ENCODE peak calls at places on chromosomes 3 and 15, in six cellular contexts. L is spleen, N is SK-N-SH, O is sigmoid colon, S is stomach, P is transverse colon. I is an unnamed sample.

GRCh38 chr15:95470997-95471692 is 859.4 kb upstream of the NR2F2 start:
- DNase-seq in L (no peak), N (no peak), O (no peak), S (no peak), P (no peak), I (no peak)

GRCh38 chr3:183577336-183577735 is 21.8 kb upstream of the KLHL6 start:
- DNase-seq in L (no peak), N (no peak), O (no peak), S (no peak), P (no peak), I (no peak)

GRCh38 chr15:33844597-33844996 is 123.7 kb upstream of the CHRM5 start:
- DNase-seq in L (no peak), N (no peak), O (no peak), S (no peak), P (no peak), I (no peak)

GRCh38 chr3:12935023-12935860 is 93.9 kb upstream of the RPL32 start:
- DNase-seq in L (no peak), N (no peak), O (no peak), S (no peak), P (no peak), I (no peak)

GRCh38 chr15:63238796-63239195 is 38.6 kb upstream of the APH1B start:
- DNase-seq in L (no peak), N (no peak), O (no peak), S (no peak), P (no peak), I (no peak)

GRCh38 chr3:94184781-94185180 is 121.9 kb downstream of the NSUN3 start:
- DNase-seq in L (no peak), N (no peak), O (no peak), S (no peak), P (no peak), I (no peak)

GRCh38 chr3:63762180-63762579 is 56.9 kb upstream of the C3orf49 start:
- DNase-seq in L (no peak), N (no peak), O (no peak), S (no peak), P (no peak), I (no peak)

GRCh38 chr15:95365615-95366107 is 964.8 kb upstream of the NR2F2 start:
- DNase-seq in L (no peak), N (no peak), O (no peak), S (no peak), P (no peak), I (no peak)

GRCh38 chr15:70062321-70062956 is 35.3 kb downstream of the TLE3 start:
- DNase-seq in L (peak), N (peak), O (peak), S (peak), P (peak), I (no peak)

GRCh38 chr3:29686889-29687592 is 406.2 kb downstream of the RBMS3 start:
- DNase-seq in L (no peak), N (peak), O (no peak), S (no peak), P (no peak), I (no peak)

GRCh38 chr3:151772825-151773480 is 39.2 kb downstream of the AADACL2 start:
- DNase-seq in L (no peak), N (no peak), O (no peak), S (no peak), P (no peak), I (no peak)

GRCh38 chr15:39504812-39505211 is 76.1 kb upstream of the THBS1 start:
- DNase-seq in L (no peak), N (no peak), O (no peak), S (no peak), P (no peak), I (peak)

GRCh38 chr3:108202080-108202479 is 20.1 kb downstream of the IFT57 start:
- DNase-seq in L (no peak), N (no peak), O (no peak), S (no peak), P (no peak), I (no peak)

GRCh38 chr15:86311568-86312280 is 232.1 kb downstream of the AGBL1 start:
- DNase-seq in L (no peak), N (no peak), O (no peak), S (no peak), P (no peak), I (no peak)

GRCh38 chr15:78374436-78375393 is 34.6 kb downstream of the CRABP1 start:
- DNase-seq in L (peak), N (no peak), O (no peak), S (peak), P (peak), I (no peak)
- TF ChIP-seq POLR2AphosphoS5 in L (no peak), N (no peak), O (no peak), S (no peak), P (no peak), I (no peak)

GRCh38 chr3:99484871-99485270 is 153.5 kb upstream of the COL8A1 start:
- DNase-seq in L (no peak), N (no peak), O (no peak), S (no peak), P (no peak), I (no peak)
- TF ChIP-seq POLR2AphosphoS5 in L (no peak), N (no peak), O (no peak), S (no peak), P (no peak), I (no peak)

GRCh38 chr15:56496635-56497034 is 31.7 kb upstream of the MNS1 start:
- DNase-seq in L (no peak), N (peak), O (no peak), S (no peak), P (no peak), I (no peak)
- TF ChIP-seq POLR2AphosphoS5 in L (no peak), N (no peak), O (no peak), S (no peak), P (no peak), I (no peak)

DNA sequence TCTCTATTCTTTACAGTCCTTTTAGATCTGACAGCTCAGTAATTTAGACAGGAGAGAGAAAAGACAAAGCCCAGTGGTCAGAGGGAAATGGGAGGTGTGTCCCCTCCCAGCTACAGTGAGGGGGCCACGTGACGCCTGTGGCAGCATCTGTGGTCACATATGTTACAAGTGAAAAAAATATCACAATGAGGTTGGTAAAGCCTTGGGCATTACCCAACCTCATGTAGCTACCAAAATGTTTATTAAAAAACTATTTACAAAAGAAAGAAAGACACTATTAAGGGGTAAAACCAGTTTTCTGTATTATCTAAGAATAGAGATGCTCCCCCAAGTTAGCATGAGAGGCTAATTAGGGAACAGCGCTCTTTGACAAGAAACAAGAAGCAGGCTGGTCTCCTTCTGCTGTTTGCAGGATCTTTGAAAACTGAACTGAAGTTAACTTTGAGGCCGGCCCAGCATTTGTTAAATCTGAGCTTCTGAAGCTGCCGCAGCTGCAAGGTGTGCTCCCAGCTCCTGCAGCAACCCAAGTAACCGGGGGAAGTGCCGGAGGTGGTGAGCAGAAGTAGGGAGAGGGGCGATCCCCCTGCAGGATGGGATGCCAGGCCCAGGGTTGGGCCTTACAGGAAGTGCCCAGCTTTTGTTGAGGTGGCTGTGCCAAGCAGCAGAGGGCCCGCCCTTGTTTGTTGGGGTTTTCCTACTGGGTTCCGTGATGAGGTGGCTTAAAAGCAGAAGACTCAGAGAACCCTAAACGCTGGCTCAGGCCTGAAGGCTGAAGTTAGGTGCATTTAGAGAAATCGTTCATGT is 42.6 kb upstream of the PLCL2 start:
- DNase-seq in L (peak), N (no peak), O (peak), S (peak), P (peak), I (no peak)
- TF ChIP-seq POLR2AphosphoS5 in L (peak), N (no peak), O (no peak), S (peak), P (no peak), I (no peak)

GRCh38 chr3:187748050-187748481 is 2.8 kb upstream of the BCL6 start:
- DNase-seq in L (peak), N (peak), O (peak), S (peak), P (peak), I (peak)
- TF ChIP-seq POLR2AphosphoS5 in L (no peak), N (no peak), O (no peak), S (peak), P (peak), I (peak)

DNA sequence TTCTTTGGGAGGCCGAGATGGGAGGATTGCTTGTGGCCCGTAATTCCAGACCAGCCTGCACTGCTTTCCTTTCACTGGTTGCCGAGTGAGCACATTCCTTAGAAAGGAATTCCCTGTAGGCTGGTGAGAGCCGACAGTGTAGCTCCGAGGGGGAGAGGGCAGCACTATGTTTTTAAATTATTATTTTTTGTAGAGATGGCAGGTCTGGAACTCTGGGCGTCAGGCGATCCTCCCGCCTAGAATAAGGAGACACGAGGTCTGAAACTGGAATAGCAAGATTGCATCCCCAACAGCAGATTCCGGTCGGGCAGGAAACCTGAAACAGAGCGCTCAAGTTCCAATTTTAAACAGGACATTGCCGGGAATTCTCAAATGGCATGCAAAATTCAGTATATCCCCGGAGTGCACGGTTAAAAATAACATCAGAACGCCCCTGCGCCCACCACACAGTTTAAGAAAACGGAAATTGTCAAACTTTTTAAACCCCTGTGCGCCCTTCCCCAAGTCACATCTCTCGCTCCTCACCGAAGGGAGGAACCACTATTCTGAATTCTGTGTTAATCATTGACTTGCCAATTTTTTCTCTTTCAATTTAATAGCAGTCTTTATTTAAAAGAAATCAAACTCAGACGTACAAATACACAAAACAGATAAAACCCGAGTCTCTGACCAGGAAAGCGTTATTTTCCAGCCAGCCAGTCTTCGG is 637 bp upstream of the RNU5B-1 start:
- DNase-seq in L (peak), N (peak), O (peak), S (peak), P (peak), I (no peak)
- TF ChIP-seq POLR2AphosphoS5 in L (no peak), N (peak), O (no peak), S (no peak), P (no peak), I (peak)

DNA sequence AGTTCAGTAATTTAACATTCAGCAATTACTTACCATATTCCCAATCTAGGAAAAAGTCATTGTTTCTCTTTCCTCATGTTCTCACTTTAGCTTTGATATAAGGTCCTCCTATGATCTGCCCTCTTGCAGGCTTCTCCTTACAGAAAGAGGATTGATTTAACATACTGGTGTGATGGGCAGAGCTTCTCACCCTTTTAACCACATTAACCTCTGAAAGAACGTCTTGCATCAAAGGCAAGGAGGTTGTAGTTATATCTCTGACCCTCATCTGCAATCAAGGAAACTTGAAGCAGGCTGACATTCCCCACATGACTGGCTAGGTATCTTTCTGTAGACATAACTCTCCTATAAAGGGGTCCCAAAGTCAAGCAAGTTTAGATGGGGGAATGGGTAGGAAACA is 39.5 kb downstream of the BTLA start:
- DNase-seq in L (no peak), N (no peak), O (no peak), S (no peak), P (no peak), I (no peak)
- TF ChIP-seq POLR2AphosphoS5 in L (no peak), N (no peak), O (no peak), S (no peak), P (no peak), I (no peak)

GRCh38 chr15:99589801-99590200 is 24.0 kb downstream of the MEF2A start:
- DNase-seq in L (no peak), N (no peak), O (no peak), S (no peak), P (no peak), I (no peak)

GRCh38 chr15:99590913-99591646 is 25.3 kb downstream of the MEF2A start:
- DNase-seq in L (no peak), N (no peak), O (no peak), S (no peak), P (no peak), I (no peak)

GRCh38 chr15:99594916-99595315 is 29.1 kb downstream of the MEF2A start:
- DNase-seq in L (no peak), N (no peak), O (no peak), S (no peak), P (no peak), I (no peak)

GRCh38 chr15:99593070-99593469 is 27.3 kb downstream of the MEF2A start:
- DNase-seq in L (no peak), N (no peak), O (no peak), S (no peak), P (no peak), I (no peak)

DNA sequence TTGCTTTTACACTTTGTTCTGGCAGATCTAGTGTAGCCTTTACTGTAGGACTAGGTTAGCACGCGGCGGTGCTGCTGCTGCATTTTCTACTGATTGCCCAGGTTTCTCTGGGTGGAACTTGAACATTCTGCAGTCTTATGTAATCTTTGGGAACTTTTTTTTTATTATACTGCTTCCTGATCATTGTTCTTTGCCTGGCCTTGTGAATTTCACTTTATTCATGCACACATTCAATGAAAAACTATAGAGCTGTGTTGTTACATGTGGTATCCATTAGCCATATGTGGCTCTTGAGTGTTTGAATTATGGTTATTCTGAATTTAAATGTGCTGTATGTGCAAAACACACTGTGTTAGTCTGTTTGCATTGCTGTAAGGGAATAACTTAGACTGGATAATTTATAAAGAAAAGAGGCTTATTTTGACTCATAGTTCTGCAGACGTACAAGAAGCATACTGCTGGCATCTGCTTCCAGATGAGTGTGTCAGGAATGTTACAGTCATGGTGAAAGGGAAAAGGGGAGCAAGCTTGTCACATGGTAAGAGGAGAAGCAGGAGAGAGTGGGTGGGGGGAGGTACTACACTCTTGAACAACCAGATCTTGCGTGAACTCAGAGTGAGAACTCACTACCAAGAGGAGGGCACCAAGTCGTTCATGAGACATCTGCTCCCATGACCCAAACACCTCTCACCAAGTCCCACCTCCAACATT is 26.5 kb downstream of the MEF2A start:
- DNase-seq in L (no peak), N (no peak), O (no peak), S (no peak), P (no peak), I (no peak)
- TF ChIP-seq POLR2AphosphoS5 in L (no peak), N (no peak), O (no peak), S (no peak), P (no peak), I (no peak)

GRCh38 chr15:66390670-66391069 is 4.0 kb downstream of the MAP2K1 start:
- DNase-seq in L (no peak), N (no peak), O (no peak), S (no peak), P (peak), I (no peak)
- TF ChIP-seq POLR2AphosphoS5 in L (no peak), N (no peak), O (no peak), S (peak), P (no peak), I (no peak)

DNA sequence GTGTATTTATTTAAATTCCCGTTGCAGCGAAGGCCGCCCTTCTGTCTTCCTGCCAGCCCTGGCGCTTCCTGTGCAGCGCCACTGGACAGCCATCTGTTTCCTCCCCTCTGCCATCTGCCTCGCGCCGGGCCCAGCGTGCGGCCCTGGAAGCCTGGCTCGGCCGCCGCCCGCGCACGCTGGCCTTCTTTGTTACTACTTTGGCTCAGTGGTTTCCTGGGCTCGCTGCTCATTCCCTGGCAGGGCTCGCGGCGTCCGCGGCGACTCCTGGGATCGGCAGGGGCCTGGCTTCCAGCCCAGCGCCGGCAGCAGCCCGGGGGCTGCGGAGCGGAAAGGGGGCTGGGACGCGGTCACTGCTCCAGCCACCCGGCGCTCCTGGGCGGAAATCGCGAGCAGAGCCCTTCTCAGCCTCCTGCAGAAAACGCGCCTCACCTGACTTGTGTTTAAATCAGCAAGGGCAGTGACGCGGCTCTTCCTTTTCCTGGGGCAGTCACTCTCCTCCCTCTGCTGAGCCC is 9.9 kb downstream of the CMTM7 start:
- DNase-seq in L (peak), N (peak), O (peak), S (peak), P (peak), I (no peak)
- TF ChIP-seq POLR2AphosphoS5 in L (peak), N (peak), O (no peak), S (peak), P (peak), I (peak)

I was measured in esophagus muscularis mucosa.